ENCODE peak calls at places on chromosomes 6 and 20, in four cellular contexts. One of them, this sample, is unnamed.

GRCh38 chr6:2938004-2938631 is 33.2 kb downstream of the SERPINB6 start:
- DNase-seq in A549: no peak
- DNase-seq in breast epithelium: peak
- DNase-seq in IMR-90: no peak
- DNase-seq in this sample: no peak

GRCh38 chr6:169175360-169175887 is 78.2 kb downstream of the THBS2 start:
- DNase-seq in A549: no peak
- DNase-seq in breast epithelium: no peak
- DNase-seq in IMR-90: no peak
- DNase-seq in this sample: no peak

GRCh38 chr6:27786048-27786447 is 126.1 kb downstream of the OR2B2 start:
- DNase-seq in A549: no peak
- DNase-seq in breast epithelium: no peak
- DNase-seq in IMR-90: no peak
- DNase-seq in this sample: no peak

GRCh38 chr6:16647422-16647821 is 113.8 kb downstream of the ATXN1 start:
- DNase-seq in A549: no peak
- DNase-seq in breast epithelium: no peak
- DNase-seq in IMR-90: no peak
- DNase-seq in this sample: no peak

GRCh38 chr6:17656092-17656491 is 50.6 kb downstream of the NUP153 start:
- DNase-seq in A549: peak
- DNase-seq in breast epithelium: no peak
- DNase-seq in IMR-90: no peak
- DNase-seq in this sample: no peak

GRCh38 chr6:46302176-46302575 is 131.4 kb upstream of the ENPP5 start:
- DNase-seq in A549: no peak
- DNase-seq in breast epithelium: no peak
- DNase-seq in IMR-90: no peak
- DNase-seq in this sample: no peak

GRCh38 chr6:31091680-31092079 is 20.7 kb downstream of the C6orf15 start:
- DNase-seq in A549: no peak
- DNase-seq in breast epithelium: no peak
- DNase-seq in IMR-90: no peak
- DNase-seq in this sample: no peak

GRCh38 chr6:169632841-169633240 is 69.0 kb downstream of the WDR27 start:
- DNase-seq in A549: no peak
- DNase-seq in breast epithelium: no peak
- DNase-seq in IMR-90: no peak
- DNase-seq in this sample: no peak

GRCh38 chr6:16737389-16737788 is 23.9 kb downstream of the ATXN1 start:
- DNase-seq in A549: no peak
- DNase-seq in breast epithelium: no peak
- DNase-seq in IMR-90: peak
- DNase-seq in this sample: no peak

GRCh38 chr20:31606678-31606927 is 1.5 kb downstream of the ID1 start:
- DNase-seq in A549: no peak
- DNase-seq in breast epithelium: no peak
- DNase-seq in IMR-90: no peak
- DNase-seq in this sample: no peak

GRCh38 chr6:90375681-90376439 is 79.2 kb upstream of the BACH2 start:
- DNase-seq in A549: no peak
- DNase-seq in breast epithelium: no peak
- DNase-seq in IMR-90: peak
- DNase-seq in this sample: no peak

GRCh38 chr6:53959717-53960116 is 151.5 kb upstream of the MLIP start:
- DNase-seq in A549: no peak
- DNase-seq in breast epithelium: no peak
- DNase-seq in IMR-90: peak
- DNase-seq in this sample: no peak

GRCh38 chr20:48983423-48984400 is 62.2 kb downstream of the ARFGEF2 start:
- DNase-seq in A549: peak
- DNase-seq in breast epithelium: no peak
- DNase-seq in IMR-90: peak
- DNase-seq in this sample: no peak

GRCh38 chr6:145469021-145469420 is 266.3 kb downstream of the EPM2A start:
- DNase-seq in A549: no peak
- DNase-seq in breast epithelium: no peak
- DNase-seq in IMR-90: no peak
- DNase-seq in this sample: no peak

GRCh38 chr6:7145269-7146078 is 37.7 kb downstream of the RREB1 start:
- DNase-seq in A549: no peak
- DNase-seq in breast epithelium: peak
- DNase-seq in IMR-90: no peak
- DNase-seq in this sample: no peak

GRCh38 chr20:50838707-50839385 is 44.0 kb downstream of the BCAS4 start:
- DNase-seq in A549: no peak
- DNase-seq in breast epithelium: peak
- DNase-seq in IMR-90: no peak
- DNase-seq in this sample: no peak

GRCh38 chr6:11496152-11497060 is 41.1 kb upstream of the TMEM170B start:
- DNase-seq in A549: peak
- DNase-seq in breast epithelium: peak
- DNase-seq in IMR-90: peak
- DNase-seq in this sample: peak

GRCh38 chr6:117531346-117531745 is 48.9 kb downstream of the DCBLD1 start:
- DNase-seq in A549: no peak
- DNase-seq in breast epithelium: no peak
- DNase-seq in IMR-90: no peak
- DNase-seq in this sample: no peak

GRCh38 chr20:50604451-50604850 is 86.9 kb downstream of the RIPOR3 start:
- DNase-seq in A549: no peak
- DNase-seq in breast epithelium: no peak
- DNase-seq in IMR-90: no peak
- DNase-seq in this sample: no peak

GRCh38 chr6:46254946-46255345 is 84.2 kb upstream of the ENPP5 start:
- DNase-seq in A549: no peak
- DNase-seq in breast epithelium: no peak
- DNase-seq in IMR-90: no peak
- DNase-seq in this sample: no peak

GRCh38 chr20:20548527-20549266 is 163.7 kb downstream of the RALGAPA2 start:
- DNase-seq in A549: no peak
- DNase-seq in breast epithelium: no peak
- DNase-seq in IMR-90: no peak
- DNase-seq in this sample: no peak

GRCh38 chr6:151101811-151102694 is 137.7 kb upstream of the AKAP12 start:
- DNase-seq in A549: no peak
- DNase-seq in breast epithelium: no peak
- DNase-seq in IMR-90: no peak
- DNase-seq in this sample: no peak

GRCh38 chr6:149855040-149855654 is 9.0 kb downstream of the LRP11 start:
- DNase-seq in A549: peak
- DNase-seq in breast epithelium: no peak
- DNase-seq in IMR-90: peak
- DNase-seq in this sample: no peak

GRCh38 chr6:21560249-21560648 is 33.3 kb upstream of the SOX4 start:
- DNase-seq in A549: no peak
- DNase-seq in breast epithelium: no peak
- DNase-seq in IMR-90: no peak
- DNase-seq in this sample: no peak

GRCh38 chr6:7505196-7505699 is 36.2 kb upstream of the DSP start:
- DNase-seq in A549: peak
- DNase-seq in breast epithelium: peak
- DNase-seq in IMR-90: peak
- DNase-seq in this sample: no peak

GRCh38 chr6:148535976-148536375 is 193.3 kb downstream of the SASH1 start:
- DNase-seq in A549: no peak
- DNase-seq in breast epithelium: no peak
- DNase-seq in IMR-90: peak
- DNase-seq in this sample: no peak

GRCh38 chr20:58722877-58723627 is 30.5 kb downstream of the NPEPL1 start:
- DNase-seq in A549: no peak
- DNase-seq in breast epithelium: no peak
- DNase-seq in IMR-90: no peak
- DNase-seq in this sample: no peak

GRCh38 chr6:80435457-80435856 is 329.0 kb downstream of the BCKDHB start:
- DNase-seq in A549: no peak
- DNase-seq in breast epithelium: no peak
- DNase-seq in IMR-90: no peak
- DNase-seq in this sample: no peak

GRCh38 chr20:45341579-45341938 is 6.7 kb downstream of the SDC4 start:
- DNase-seq in A549: no peak
- DNase-seq in breast epithelium: no peak
- DNase-seq in IMR-90: no peak
- DNase-seq in this sample: no peak

GRCh38 chr6:28988536-28989415 is 16.3 kb downstream of the ZNF311 start:
- DNase-seq in A549: peak
- DNase-seq in breast epithelium: no peak
- DNase-seq in IMR-90: peak
- DNase-seq in this sample: peak

GRCh38 chr6:24149836-24150235 is 23.8 kb downstream of the NRSN1 start:
- DNase-seq in A549: no peak
- DNase-seq in breast epithelium: no peak
- DNase-seq in IMR-90: no peak
- DNase-seq in this sample: no peak

GRCh38 chr6:30490031-30490876 is 945 bp downstream of the HLA-E start:
- DNase-seq in A549: peak
- DNase-seq in breast epithelium: peak
- DNase-seq in IMR-90: peak
- DNase-seq in this sample: peak

GRCh38 chr6:21111399-21111725 is 482.2 kb upstream of the SOX4 start:
- DNase-seq in A549: peak
- DNase-seq in breast epithelium: no peak
- DNase-seq in IMR-90: peak
- DNase-seq in this sample: no peak

GRCh38 chr6:20873425-20874190 is 339.4 kb downstream of the CDKAL1 start:
- DNase-seq in A549: peak
- DNase-seq in breast epithelium: no peak
- DNase-seq in IMR-90: no peak
- DNase-seq in this sample: no peak

GRCh38 chr6:139028242-139028657 is 295 bp upstream of the ABRACL start:
- DNase-seq in A549: no peak
- DNase-seq in breast epithelium: no peak
- DNase-seq in IMR-90: no peak
- DNase-seq in this sample: no peak

GRCh38 chr6:11616200-11616611 is 78.7 kb downstream of the TMEM170B start:
- DNase-seq in A549: no peak
- DNase-seq in breast epithelium: no peak
- DNase-seq in IMR-90: peak
- DNase-seq in this sample: no peak

GRCh38 chr6:71333700-71334099 is 45.1 kb downstream of the OGFRL1 start:
- DNase-seq in A549: peak
- DNase-seq in breast epithelium: no peak
- DNase-seq in IMR-90: peak
- DNase-seq in this sample: no peak

GRCh38 chr6:5833120-5833519 is 173.6 kb downstream of the NRN1 start:
- DNase-seq in A549: no peak
- DNase-seq in breast epithelium: no peak
- DNase-seq in IMR-90: no peak
- DNase-seq in this sample: no peak

GRCh38 chr6:5832621-5833107 is 174.1 kb downstream of the NRN1 start:
- DNase-seq in A549: no peak
- DNase-seq in breast epithelium: no peak
- DNase-seq in IMR-90: no peak
- DNase-seq in this sample: no peak

GRCh38 chr6:5827061-5828037 is 179.4 kb downstream of the NRN1 start:
- DNase-seq in A549: no peak
- DNase-seq in breast epithelium: no peak
- DNase-seq in IMR-90: no peak
- DNase-seq in this sample: no peak
- H3K27ac ChIP-seq in A549: no peak
- H3K27ac ChIP-seq in breast epithelium: no peak
- H3K27ac ChIP-seq in IMR-90: no peak
- H3K27ac ChIP-seq in this sample: no peak

GRCh38 chr20:59805786-59806577 is 127.5 kb downstream of the SYCP2 start:
- DNase-seq in A549: no peak
- DNase-seq in breast epithelium: no peak
- DNase-seq in IMR-90: no peak
- DNase-seq in this sample: no peak
- TF ChIP-seq POLR2A in A549: no peak
- TF ChIP-seq POLR2A in breast epithelium: no peak
- TF ChIP-seq POLR2A in IMR-90: no peak
- TF ChIP-seq POLR2A in this sample: no peak

DNA sequence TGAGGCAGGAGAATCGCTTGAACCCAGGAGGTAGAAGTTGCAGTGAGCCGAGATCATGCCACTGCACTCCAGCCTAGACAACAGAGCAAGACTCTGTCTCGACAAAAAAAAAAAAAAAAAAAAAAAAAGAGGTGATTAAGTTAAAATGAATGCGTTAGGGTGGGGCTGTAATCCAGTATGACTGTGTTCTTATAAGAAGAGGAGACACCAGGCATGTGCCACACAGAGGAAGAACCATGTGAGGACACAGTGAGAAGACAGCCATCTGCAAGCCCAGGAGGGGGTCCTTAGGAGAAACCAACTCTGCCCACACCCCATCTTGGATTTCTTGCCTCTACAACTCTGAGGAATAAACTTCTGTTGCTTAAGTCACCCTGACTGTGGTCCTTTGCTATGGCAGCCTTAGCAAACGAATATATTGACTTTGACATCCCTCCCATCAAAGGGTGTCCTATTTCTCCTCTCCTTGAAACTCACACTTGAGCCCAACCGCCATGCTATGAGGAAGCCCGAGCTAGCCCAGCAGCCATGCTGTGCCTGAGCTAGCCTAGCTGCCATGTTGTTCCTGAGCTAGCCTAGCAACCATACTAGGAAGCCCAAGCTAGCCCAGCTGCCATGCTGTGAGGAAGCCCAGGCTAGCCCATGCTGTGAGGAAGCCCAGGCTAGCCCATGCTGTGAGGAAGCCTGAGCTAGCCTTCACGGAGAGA is 15.8 kb upstream of the PPP1R16B start:
- DNase-seq in A549: peak
- DNase-seq in breast epithelium: no peak
- DNase-seq in IMR-90: peak
- DNase-seq in this sample: no peak
- H3K27ac ChIP-seq in A549: peak
- H3K27ac ChIP-seq in breast epithelium: no peak
- H3K27ac ChIP-seq in IMR-90: no peak
- H3K27ac ChIP-seq in this sample: no peak

GRCh38 chr6:147205690-147206600 is 1.7 kb downstream of the STXBP5 start:
- DNase-seq in A549: peak
- DNase-seq in breast epithelium: no peak
- DNase-seq in IMR-90: peak
- DNase-seq in this sample: no peak
- TF ChIP-seq POLR2A in A549: no peak
- TF ChIP-seq POLR2A in breast epithelium: no peak
- TF ChIP-seq POLR2A in IMR-90: no peak
- TF ChIP-seq POLR2A in this sample: no peak

DNA sequence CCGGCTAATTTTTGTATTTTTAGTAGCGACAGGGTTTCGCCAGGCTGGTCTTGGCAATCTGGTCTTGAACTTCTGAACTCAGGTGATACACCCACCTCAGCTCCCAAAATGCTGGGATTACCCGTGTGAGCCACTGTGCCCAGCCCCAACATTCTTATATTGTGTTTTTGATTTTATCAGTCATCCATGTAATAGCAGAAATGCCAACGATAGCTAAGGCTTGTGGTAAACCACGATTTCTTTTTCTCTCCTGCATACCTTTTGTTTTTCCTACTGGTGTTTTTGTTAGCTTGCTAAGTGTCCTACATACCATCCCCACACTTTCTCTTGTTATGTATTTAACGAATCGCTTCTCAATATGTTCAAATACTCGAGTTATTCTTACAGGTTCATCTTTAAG is 12.1 kb downstream of the PHACTR2 start:
- DNase-seq in A549: no peak
- DNase-seq in breast epithelium: no peak
- DNase-seq in IMR-90: no peak
- DNase-seq in this sample: no peak
- H3K27ac ChIP-seq in A549: no peak
- H3K27ac ChIP-seq in breast epithelium: no peak
- H3K27ac ChIP-seq in IMR-90: no peak
- H3K27ac ChIP-seq in this sample: no peak

GRCh38 chr20:54194724-54195438 is 13.0 kb upstream of the PFDN4 start:
- DNase-seq in A549: peak
- DNase-seq in breast epithelium: no peak
- DNase-seq in IMR-90: peak
- DNase-seq in this sample: no peak
- TF ChIP-seq POLR2A in A549: no peak
- TF ChIP-seq POLR2A in breast epithelium: no peak
- TF ChIP-seq POLR2A in IMR-90: no peak
- TF ChIP-seq POLR2A in this sample: no peak